ENCODE peak calls at places on chromosomes 11 and 22, in ten cellular contexts. X is tibial artery; Y is effector memory CD4-positive, alpha-beta T cell; G is body of pancreas; H is CD4-positive, CD25-positive, alpha-beta regulatory T cell; P is thoracic aorta; F is H9; R is hepatocyte; N is uterus; D is cardiac muscle cell. S is an unnamed sample.
A peak's percentile ranks its signal among the peaks of the same experiment; 100 is the strongest.

GRCh38 chr11:69000831-69001245 is 12.2 kb downstream of the MRGPRF start:
- DNase-seq in R (peak; percentile 68), N (peak; percentile 75), G (peak; percentile 53), H (no peak), X (peak; percentile 91), P (no peak), Y (no peak), D (peak; percentile 87), F (peak; percentile 19), S (peak; percentile 9)

GRCh38 chr11:131618203-131618602 is 247.8 kb downstream of the NTM start:
- DNase-seq in F (no peak), N (no peak), P (no peak), G (no peak), Y (no peak), D (peak; percentile 25), H (no peak), R (no peak), X (no peak), S (no peak)

GRCh38 chr11:83069441-83070043 is 2.2 kb downstream of the RAB30 start:
- DNase-seq in N (no peak), D (peak; percentile 12), G (no peak), P (no peak), F (no peak), Y (no peak), R (no peak), H (no peak), X (no peak), S (no peak)

GRCh38 chr11:4466168-4466891 is 16.1 kb upstream of the OR52K1 start:
- DNase-seq in R (peak; percentile 41), F (peak; percentile 43), Y (no peak), P (no peak), H (no peak), G (no peak), N (no peak), X (no peak), D (no peak), S (peak; percentile 3)

GRCh38 chr11:64238076-64238475 is 2.8 kb upstream of the FKBP2 start:
- DNase-seq in Y (no peak), X (no peak), R (no peak), F (no peak), P (no peak), N (no peak), D (no peak), H (no peak), G (no peak), S (no peak)

GRCh38 chr11:10599388-10600175 is 31.1 kb upstream of the LYVE1 start:
- DNase-seq in N (no peak), D (peak; percentile 43), G (no peak), H (no peak), P (no peak), X (no peak), Y (no peak), F (no peak), R (peak; percentile 46), S (no peak)

GRCh38 chr22:16808744-16809143 is 16.5 kb downstream of the XKR3 start:
- DNase-seq in F (no peak), R (no peak), G (no peak), X (no peak), N (no peak), Y (no peak), H (no peak), P (no peak), D (no peak), S (no peak)

GRCh38 chr11:14357843-14358728 is 897 bp downstream of the RRAS2 start:
- DNase-seq in G (peak; percentile 70), N (peak; percentile 49), R (peak; percentile 91), Y (peak; percentile 7), D (peak; percentile 76), F (peak; percentile 72), H (peak; percentile 3), P (no peak), X (peak; percentile 75), S (peak; percentile 69)

GRCh38 chr11:107203656-107204055 is 185.4 kb upstream of the GUCY1A2 start:
- DNase-seq in G (no peak), X (no peak), D (no peak), Y (no peak), P (no peak), H (no peak), R (peak; percentile 40), F (no peak), N (no peak), S (no peak)

GRCh38 chr11:846496-847098 is 3.9 kb downstream of the TSPAN4 start:
- DNase-seq in H (no peak), R (no peak), P (no peak), N (no peak), Y (no peak), G (no peak), X (no peak), F (no peak), D (no peak), S (no peak)

GRCh38 chr22:29702931-29703594 is 16.7 kb upstream of the CABP7 start:
- DNase-seq in N (no peak), X (no peak), G (peak; percentile 28), H (no peak), F (no peak), R (no peak), D (no peak), P (no peak), Y (no peak), S (no peak)

GRCh38 chr11:1541474-1542204 is 30.4 kb downstream of the DUSP8 start:
- DNase-seq in F (no peak), G (no peak), P (no peak), X (no peak), N (no peak), Y (no peak), H (no peak), R (no peak), D (no peak), S (no peak)

GRCh38 chr22:45357492-45357891 is 47.8 kb downstream of the FAM118A start:
- DNase-seq in R (no peak), X (no peak), D (no peak), N (no peak), P (no peak), G (no peak), F (no peak), Y (no peak), H (no peak), S (no peak)

GRCh38 chr22:45353816-45354215 is 44.1 kb downstream of the FAM118A start:
- DNase-seq in F (no peak), G (no peak), Y (no peak), X (no peak), N (no peak), P (no peak), D (no peak), H (no peak), R (no peak), S (no peak)

GRCh38 chr22:45358127-45358526 is 48.4 kb downstream of the FAM118A start:
- DNase-seq in P (no peak), H (no peak), X (no peak), G (no peak), N (no peak), F (no peak), R (no peak), D (peak; percentile 63), Y (no peak), S (no peak)

GRCh38 chr22:45359627-45360026 is 49.9 kb downstream of the FAM118A start:
- DNase-seq in P (no peak), G (no peak), R (no peak), Y (no peak), F (no peak), H (no peak), N (no peak), X (no peak), D (no peak), S (no peak)
- H3K9me3 ChIP-seq in P (no peaks in the 10 kb centered on the region), G (no peaks in the 10 kb centered on the region), R (no peaks in the 10 kb centered on the region), Y (no peaks in the 10 kb centered on the region), F (no peaks in the 10 kb centered on the region), H (no peaks in the 10 kb centered on the region), N (no peaks in the 10 kb centered on the region), X (no peaks in the 10 kb centered on the region), D (no peaks in the 10 kb centered on the region), S (no peaks in the 10 kb centered on the region)

GRCh38 chr11:99979052-99979451 is 708.0 kb upstream of the ARHGAP42 start:
- DNase-seq in X (no peak), G (no peak), F (no peak), H (no peak), Y (no peak), N (no peak), R (no peak), P (no peak), D (no peak), S (no peak)

GRCh38 chr11:99968336-99968735 is 718.8 kb upstream of the ARHGAP42 start:
- DNase-seq in H (no peak), Y (no peak), X (no peak), N (no peak), G (no peak), F (no peak), P (no peak), R (no peak), D (no peak), S (no peak)

GRCh38 chr11:99973993-99974392 is 713.1 kb upstream of the ARHGAP42 start:
- DNase-seq in F (no peak), X (no peak), P (no peak), D (no peak), N (no peak), R (peak; percentile 48), H (no peak), Y (no peak), G (no peak), S (no peak)
- H3K9me3 ChIP-seq in F (no peaks in the 10 kb centered on the region), X (peaks cover 7% of the 10 kb centered on the region), P (no peaks in the 10 kb centered on the region), D (no peaks in the 10 kb centered on the region), N (no peaks in the 10 kb centered on the region), R (no peaks in the 10 kb centered on the region), H (no peaks in the 10 kb centered on the region), Y (no peaks in the 10 kb centered on the region), G (no peaks in the 10 kb centered on the region), S (no peaks in the 10 kb centered on the region)

DNA sequence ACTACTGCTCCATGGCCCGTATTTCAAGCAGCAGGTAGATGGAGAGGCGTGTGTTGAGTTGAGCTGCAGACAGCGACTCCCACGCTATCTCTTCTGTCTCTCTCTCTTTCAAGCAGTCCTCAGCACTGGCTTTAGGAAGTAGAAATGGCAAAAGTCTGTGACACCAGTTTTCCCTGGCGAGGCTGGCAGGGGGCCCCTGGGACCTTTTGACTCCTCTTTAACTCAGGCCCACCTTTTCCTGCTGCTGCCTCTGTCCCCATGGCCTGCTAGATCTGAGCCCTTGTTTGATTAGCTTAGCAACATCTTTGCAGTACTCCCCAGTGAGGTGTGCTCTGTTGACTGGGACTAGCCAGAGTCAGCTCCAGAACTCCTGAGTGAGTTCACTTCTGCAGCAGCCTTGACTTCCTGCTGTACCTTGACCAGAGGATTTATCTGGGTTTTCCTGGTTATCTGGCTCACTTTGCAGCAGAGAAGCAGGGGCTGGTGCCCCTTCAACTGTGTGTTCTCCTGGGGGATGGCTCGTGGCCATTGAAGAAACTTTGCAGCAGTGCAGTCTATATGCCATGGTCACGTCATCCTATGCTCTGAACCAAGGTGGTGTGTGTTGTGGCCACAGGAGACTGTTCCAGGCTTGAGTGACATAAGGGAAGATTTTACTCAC is 183.9 kb downstream of the DBX1 start:
- DNase-seq in X (no peak), F (no peak), P (no peak), D (no peak), R (peak; percentile 53), N (no peak), H (no peak), Y (no peak), G (no peak), S (peak; percentile 27)
- H3K9me3 ChIP-seq in X (no peaks in the 10 kb centered on the region), F (no peaks in the 10 kb centered on the region), P (no peaks in the 10 kb centered on the region), D (no peaks in the 10 kb centered on the region), R (no peaks in the 10 kb centered on the region), N (no peaks in the 10 kb centered on the region), H (no peaks in the 10 kb centered on the region), Y (no peaks in the 10 kb centered on the region), G (no peaks in the 10 kb centered on the region), S (no peaks in the 10 kb centered on the region)

DNA sequence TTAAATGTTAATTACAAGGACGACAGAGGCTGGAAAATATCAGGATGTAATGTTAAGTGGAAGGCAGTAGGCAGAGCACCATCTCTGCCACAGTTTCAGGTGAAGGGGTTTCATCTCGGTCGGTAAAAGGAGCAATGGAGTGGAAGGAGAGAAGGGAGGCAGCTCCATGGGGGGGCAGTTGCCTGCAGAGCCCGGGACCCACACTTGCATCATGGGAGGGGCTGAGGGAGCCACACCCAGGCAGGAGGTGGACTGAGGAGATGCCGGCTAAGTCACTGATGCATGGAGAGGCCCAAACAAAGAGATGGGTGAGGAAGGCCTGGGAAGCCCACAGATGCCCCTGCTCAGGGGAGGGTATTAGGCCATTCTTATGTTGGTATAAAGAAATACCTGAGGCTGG is 1470.9 kb downstream of the BRD1 start:
- DNase-seq in D (no peak), G (no peak), N (no peak), H (no peak), X (no peak), R (no peak), Y (no peak), P (no peak), F (no peak), S (no peak)
- H3K9me3 ChIP-seq in D (no peaks in the 10 kb centered on the region), G (no peaks in the 10 kb centered on the region), N (no peaks in the 10 kb centered on the region), H (no peaks in the 10 kb centered on the region), X (no peaks in the 10 kb centered on the region), R (no peaks in the 10 kb centered on the region), Y (no peaks in the 10 kb centered on the region), P (no peaks in the 10 kb centered on the region), F (no peaks in the 10 kb centered on the region), S (no peaks in the 10 kb centered on the region)

S was measured in small intestine.